ENCODE peak calls at places on chromosome 18, in four cellular contexts. O is HepG2, F is A549, Z is SK-N-SH. K is an unnamed sample.

GRCh38 chr18:63451774-63452173 is 25.0 kb upstream of the SERPINB5 start:
- DNase-seq in O (no peak), F (no peak), Z (no peak), K (no peak)

GRCh38 chr18:9226463-9226862 is 89.9 kb downstream of the ANKRD12 start:
- DNase-seq in F (no peak), O (no peak), Z (no peak), K (no peak)

GRCh38 chr18:31399336-31400032 is 22.9 kb downstream of the DSG4 start:
- DNase-seq in Z (no peak), O (peak), F (no peak), K (no peak)

GRCh38 chr18:56563568-56563967 is 74.8 kb downstream of the TXNL1 start:
- DNase-seq in Z (no peak), O (peak), F (no peak), K (no peak)

GRCh38 chr18:59547691-59548182 is 149.5 kb downstream of the CCBE1 start:
- DNase-seq in Z (no peak), F (no peak), O (no peak), K (no peak)

GRCh38 chr18:35178260-35178659 is 62.6 kb upstream of the ZNF397 start:
- DNase-seq in F (no peak), Z (no peak), O (no peak), K (no peak)

GRCh38 chr18:45910405-45911023 is 56.6 kb downstream of the EPG5 start:
- DNase-seq in F (peak), Z (peak), O (peak), K (peak)

GRCh38 chr18:57906852-57907251 is 103.7 kb upstream of the ATP8B1 start:
- DNase-seq in Z (no peak), F (peak), O (no peak), K (no peak)

GRCh38 chr18:59852548-59852947 is 47.2 kb upstream of the PMAIP1 start:
- DNase-seq in O (no peak), F (no peak), Z (no peak), K (no peak)

GRCh38 chr18:58370096-58370495 is 258.8 kb downstream of the ALPK2 start:
- DNase-seq in F (no peak), Z (no peak), O (no peak), K (no peak)

GRCh38 chr18:44556296-44556695 is 124.4 kb upstream of the SETBP1 start:
- DNase-seq in Z (no peak), F (no peak), O (no peak), K (no peak)

GRCh38 chr18:59311631-59312030 is 6.8 kb downstream of the CPLX4 start:
- DNase-seq in O (no peak), Z (no peak), F (no peak), K (no peak)

GRCh38 chr18:49561377-49562193 is at the start of gene LIPG:
- DNase-seq in F (peak), O (peak), Z (peak), K (no peak)

GRCh38 chr18:9835796-9836195 is 50.0 kb upstream of the TXNDC2 start:
- DNase-seq in O (no peak), Z (peak), F (no peak), K (no peak)

GRCh38 chr18:54647176-54647575 is 56.1 kb downstream of the DYNAP start:
- DNase-seq in O (peak), Z (peak), F (no peak), K (no peak)

GRCh38 chr18:10190564-10190963 is 263.9 kb upstream of the APCDD1 start:
- DNase-seq in F (no peak), O (no peak), Z (no peak), K (no peak)

GRCh38 chr18:51417643-51418483 is 220.4 kb upstream of the MEX3C start:
- DNase-seq in Z (no peak), F (no peak), O (no peak), K (no peak)

GRCh38 chr18:79918089-79919011 is 33.1 kb downstream of the SLC66A2 start:
- DNase-seq in F (no peak), O (no peak), Z (no peak), K (no peak)
- TF ChIP-seq PBX3 in F (no peak), O (no peak), Z (no peak), K (no peak)

GRCh38 chr18:2222270-2223185 is 348.8 kb downstream of the METTL4 start:
- DNase-seq in O (no peak), Z (no peak), F (no peak), K (no peak)
- TF ChIP-seq PBX3 in O (no peak), Z (no peak), F (no peak), K (no peak)

DNA sequence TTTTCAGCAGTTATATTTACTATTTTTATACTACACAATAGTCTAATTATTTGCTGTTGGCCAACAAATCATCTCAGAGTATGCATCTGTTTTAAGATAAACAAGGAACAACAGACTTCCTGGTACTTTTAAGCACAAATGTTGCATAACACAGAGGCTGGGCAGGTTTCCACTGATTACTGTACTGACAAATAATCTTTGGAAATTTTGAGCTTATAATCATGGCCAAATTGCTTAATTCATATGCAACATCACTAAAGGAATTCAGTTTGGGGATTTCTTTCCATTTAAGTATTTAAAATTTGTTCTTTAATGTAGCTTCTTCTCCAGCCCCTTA is 737.3 kb upstream of the SALL3 start:
- DNase-seq in Z (no peak), F (no peak), O (no peak), K (no peak)
- TF ChIP-seq PBX3 in Z (no peak), F (no peak), O (no peak), K (no peak)

GRCh38 chr18:13455960-13456471 is 237.5 kb downstream of the LDLRAD4 start:
- DNase-seq in Z (no peak), O (no peak), F (no peak), K (peak)

GRCh38 chr18:13456736-13457271 is 238.2 kb downstream of the LDLRAD4 start:
- DNase-seq in F (no peak), O (no peak), Z (no peak), K (no peak)

GRCh38 chr18:13454363-13455150 is 236.0 kb downstream of the LDLRAD4 start:
- DNase-seq in F (no peak), O (no peak), Z (no peak), K (no peak)

GRCh38 chr18:13455470-13455869 is 236.9 kb downstream of the LDLRAD4 start:
- DNase-seq in Z (peak), O (no peak), F (no peak), K (no peak)

DNA sequence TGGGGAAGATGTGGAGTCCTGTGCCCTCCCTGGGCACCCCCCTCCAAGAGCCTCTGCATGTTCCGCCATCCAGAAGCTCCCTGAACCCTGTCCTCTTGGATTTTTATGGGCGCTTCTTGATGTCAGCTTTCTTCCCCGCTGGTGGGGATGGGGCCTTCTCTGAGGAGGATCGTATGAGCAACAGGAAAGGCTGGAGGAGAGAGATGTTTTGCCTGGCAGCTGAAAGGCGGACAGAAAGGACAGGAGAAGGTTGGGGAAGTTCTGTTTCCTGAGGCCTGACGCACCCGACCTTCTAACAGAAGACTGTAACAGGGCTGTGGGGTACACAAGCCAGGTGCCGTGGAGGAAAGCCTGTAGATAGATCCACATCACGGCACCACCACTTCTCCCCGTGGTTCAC is 238.8 kb downstream of the LDLRAD4 start:
- DNase-seq in O (no peak), F (no peak), Z (no peak), K (no peak)
- TF ChIP-seq PBX3 in O (no peak), F (no peak), Z (no peak), K (no peak)

GRCh38 chr18:71001597-71001996 is 712.8 kb downstream of the SOCS6 start:
- DNase-seq in O (no peak), F (no peak), Z (no peak), K (no peak)

GRCh38 chr18:70998490-70998889 is 709.6 kb downstream of the SOCS6 start:
- DNase-seq in F (no peak), O (no peak), Z (no peak), K (no peak)
- TF ChIP-seq PBX3 in F (no peak), O (no peak), Z (no peak), K (no peak)

DNA sequence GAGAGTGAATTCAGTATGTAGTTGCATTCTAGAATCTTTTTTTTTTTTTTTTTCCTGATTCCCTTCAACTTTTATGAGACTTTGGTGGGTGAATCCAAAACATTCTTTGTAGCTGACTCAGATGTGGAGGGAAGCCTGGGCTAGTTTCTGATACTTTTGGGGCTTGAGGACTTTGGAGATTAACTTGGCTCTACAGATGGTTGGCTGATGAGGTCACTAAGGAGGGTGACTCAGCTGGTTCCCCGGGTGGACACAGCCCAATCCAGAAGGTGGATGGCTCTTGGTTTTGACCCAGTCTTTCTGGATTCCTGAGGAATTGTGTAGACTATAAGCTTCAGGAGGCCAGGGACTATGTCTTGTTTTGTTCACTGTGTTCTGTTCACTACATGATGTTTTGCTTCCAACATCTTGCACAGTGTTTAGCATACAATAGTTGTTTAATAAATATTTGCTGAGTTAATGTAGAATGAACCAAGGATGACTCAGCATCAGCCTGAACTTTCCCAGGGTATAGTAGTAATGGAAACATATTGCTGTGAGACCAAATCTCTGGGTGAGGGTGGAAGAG is 30.5 kb downstream of the LAMA3 start:
- DNase-seq in O (peak), Z (no peak), F (peak), K (no peak)
- TF ChIP-seq PBX3 in O (no peak), Z (peak), F (no peak), K (no peak)

GRCh38 chr18:3872651-3873050 is 422.7 kb downstream of the TGIF1 start:
- DNase-seq in F (no peak), O (no peak), Z (no peak), K (peak)
- TF ChIP-seq PBX3 in F (no peak), O (no peak), Z (no peak), K (no peak)

GRCh38 chr18:22559414-22560282 is 141.9 kb upstream of the CTAGE1 start:
- DNase-seq in O (peak), F (peak), Z (peak), K (no peak)
- TF ChIP-seq PBX3 in O (no peak), F (no peak), Z (no peak), K (no peak)

GRCh38 chr18:47790036-47790435 is 140.4 kb downstream of the SMAD2 start:
- DNase-seq in O (no peak), Z (no peak), F (no peak), K (no peak)
- TF ChIP-seq PBX3 in O (no peak), Z (no peak), F (no peak), K (no peak)

GRCh38 chr18:72542993-72543361 is 1.2 kb downstream of the CBLN2 start:
- DNase-seq in F (no peak), O (no peak), Z (peak), K (no peak)

GRCh38 chr18:72539861-72540260 is 4.3 kb downstream of the CBLN2 start:
- DNase-seq in F (no peak), Z (no peak), O (no peak), K (no peak)

GRCh38 chr18:72541871-72542690 is 2.1 kb downstream of the CBLN2 start:
- DNase-seq in F (no peak), O (no peak), Z (peak), K (no peak)

GRCh38 chr18:72544092-72544886 is at the start of gene CBLN2:
- DNase-seq in Z (peak), F (peak), O (peak), K (no peak)

GRCh38 chr18:72543362-72544055 is 633 bp downstream of the CBLN2 start:
- DNase-seq in F (no peak), O (no peak), Z (peak), K (no peak)
- TF ChIP-seq PBX3 in F (no peak), O (no peak), Z (no peak), K (no peak)

K was measured in GM12878.